ENCODE peak calls at places on chromosomes 2 and 18, in six cellular contexts. K, L, U, S, Z and Q are unnamed samples.

GRCh38 chr2:11677146-11678055 is 7.4 kb upstream of the NTSR2 start:
- DNase-seq in S (no peak), U (no peak), L (no peak), Z (no peak), K (no peak), Q (no peak)

GRCh38 chr18:68797901-68798300 is at the start of gene CCDC102B:
- DNase-seq in K (peak), S (peak), U (no peak), Z (no peak), L (peak), Q (no peak)

GRCh38 chr2:231883468-231883881 is 42.7 kb downstream of the NPPC start:
- DNase-seq in S (peak), Z (no peak), K (no peak), U (peak), L (no peak), Q (no peak)

GRCh38 chr2:195658541-195658890 is 1.5 kb downstream of the SLC39A10 start:
- DNase-seq in Z (no peak), K (peak), S (peak), U (no peak), L (peak), Q (no peak)

GRCh38 chr2:95056461-95057459 is 31.3 kb downstream of the MAL start:
- DNase-seq in L (no peak), U (no peak), Z (no peak), K (peak), S (no peak), Q (peak)

GRCh38 chr2:160227252-160227651 is 27.2 kb upstream of the ITGB6 start:
- DNase-seq in U (no peak), K (peak), S (peak), Z (no peak), L (no peak), Q (no peak)

GRCh38 chr2:169069341-169069740 is at the start of gene DHRS9:
- DNase-seq in L (no peak), U (no peak), K (peak), Z (no peak), S (peak), Q (peak)

GRCh38 chr18:76490701-76491171 is 4.3 kb downstream of the ZNF516 start:
- DNase-seq in S (peak), L (no peak), K (peak), Z (no peak), U (no peak), Q (no peak)

GRCh38 chr18:25457636-25458035 is 105.7 kb upstream of the ZNF521 start:
- DNase-seq in K (peak), U (no peak), S (peak), Z (no peak), L (peak), Q (no peak)

GRCh38 chr18:13235981-13236380 is 17.4 kb downstream of the LDLRAD4 start:
- DNase-seq in S (no peak), L (no peak), U (no peak), Z (no peak), K (no peak), Q (no peak)

GRCh38 chr18:433297-433696 is 67.2 kb downstream of the COLEC12 start:
- DNase-seq in U (no peak), K (peak), S (peak), L (no peak), Z (no peak), Q (no peak)

DNA sequence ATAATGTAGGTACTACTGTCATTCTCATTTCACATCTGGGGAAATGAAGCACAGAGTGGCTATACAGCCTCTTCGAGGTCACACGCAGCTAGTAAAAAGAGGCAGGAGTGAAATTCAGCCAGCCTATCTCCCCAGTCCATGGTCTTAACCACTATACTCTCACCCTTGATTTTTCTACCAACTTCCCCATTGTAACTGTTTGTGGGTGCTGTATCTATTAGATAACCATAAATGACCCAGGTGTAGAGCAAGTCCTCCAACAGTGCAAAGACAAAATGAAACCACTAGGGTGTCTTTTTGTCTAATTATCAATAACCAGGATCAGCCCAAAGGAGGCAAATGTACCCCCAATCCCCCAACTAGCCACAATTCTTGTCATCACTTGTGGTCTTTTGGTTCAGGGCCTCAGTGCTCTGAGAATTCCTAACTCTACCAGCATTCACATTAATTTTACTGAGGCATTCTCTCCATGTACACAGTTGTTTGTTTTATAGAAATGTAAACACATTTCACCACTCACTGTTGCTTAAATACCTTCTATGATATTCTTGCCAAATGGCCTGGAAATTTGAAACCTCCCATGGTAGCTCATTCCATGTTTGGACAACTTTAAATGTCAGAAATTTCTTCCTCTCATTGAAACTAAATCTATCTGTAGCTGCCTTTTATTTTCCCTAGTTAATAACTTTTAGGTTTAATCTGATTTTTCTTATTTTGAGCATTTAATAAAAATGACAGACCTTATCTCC is 58.7 kb downstream of the SLC40A1 start:
- DNase-seq in S (peak), U (no peak), Z (no peak), L (peak), K (peak), Q (no peak)
- TF ChIP-seq CTCF in S (no peak), U (no peak), Z (peak), L (no peak), K (no peak), Q (no peak)

DNA sequence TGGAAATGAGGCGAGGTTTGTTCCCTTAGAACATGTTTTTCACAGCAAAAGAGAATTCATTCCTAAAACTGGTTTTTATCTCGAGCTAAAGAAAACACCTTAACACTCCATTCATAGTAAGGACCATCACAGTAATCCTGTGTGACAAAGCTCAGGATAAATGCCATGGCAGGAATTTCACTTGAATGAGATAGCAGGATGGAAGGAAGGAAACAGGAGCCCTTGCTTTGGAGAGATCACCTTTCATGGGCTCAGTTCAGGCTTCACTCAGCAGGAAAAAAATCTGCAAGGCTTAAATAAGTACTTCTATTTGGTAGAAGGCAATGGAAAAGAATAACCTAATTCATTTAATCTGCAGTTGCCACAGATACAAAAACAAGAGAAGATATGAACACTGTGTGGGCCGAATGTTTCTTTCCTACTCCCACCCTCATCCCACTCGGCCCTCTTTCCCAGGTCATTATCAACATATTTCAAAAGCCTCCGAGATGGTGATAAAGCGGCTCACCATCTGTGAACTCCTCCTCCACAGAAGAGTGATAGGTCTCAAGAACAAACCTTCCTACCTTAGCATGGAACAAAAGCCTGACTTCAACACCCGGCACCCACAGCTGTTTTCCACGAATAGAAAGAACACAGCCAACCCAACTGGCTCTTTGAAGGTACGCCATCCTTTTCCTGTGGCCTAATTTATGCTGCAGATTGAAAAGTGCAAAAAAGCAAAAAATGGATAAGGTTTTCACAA is 28.9 kb downstream of the BCL2 start:
- DNase-seq in Z (no peak), L (no peak), S (no peak), K (no peak), U (no peak), Q (no peak)
- TF ChIP-seq CTCF in Z (no peak), L (no peak), S (no peak), K (no peak), U (no peak), Q (no peak)

GRCh38 chr2:32865399-32866068 is 81.2 kb upstream of the LTBP1 start:
- DNase-seq in Z (no peak), K (peak), S (peak), U (no peak), L (peak), Q (no peak)

GRCh38 chr2:32863803-32864202 is 83.0 kb upstream of the LTBP1 start:
- DNase-seq in L (no peak), S (peak), Z (no peak), K (peak), U (no peak), Q (no peak)

GRCh38 chr2:32864761-32865160 is 82.0 kb upstream of the LTBP1 start:
- DNase-seq in K (peak), S (peak), U (no peak), L (peak), Z (no peak), Q (no peak)

GRCh38 chr2:32863326-32863725 is 83.4 kb upstream of the LTBP1 start:
- DNase-seq in L (no peak), U (no peak), K (no peak), S (no peak), Z (no peak), Q (no peak)

GRCh38 chr2:32864337-32864736 is 82.4 kb upstream of the LTBP1 start:
- DNase-seq in L (no peak), S (peak), Z (no peak), K (peak), U (no peak), Q (no peak)
- TF ChIP-seq CTCF in L (no peak), S (no peak), Z (no peak), K (no peak), U (no peak), Q (no peak)

GRCh38 chr2:167863377-167863776 is 384.0 kb downstream of the STK39 start:
- DNase-seq in Z (no peak), L (no peak), K (no peak), U (no peak), S (no peak), Q (no peak)

GRCh38 chr2:167874812-167875211 is 372.6 kb downstream of the STK39 start:
- DNase-seq in L (no peak), Z (no peak), U (no peak), S (no peak), K (no peak), Q (no peak)

GRCh38 chr2:167869200-167869599 is 378.2 kb downstream of the STK39 start:
- DNase-seq in K (no peak), S (no peak), Z (no peak), U (no peak), L (no peak), Q (no peak)
- TF ChIP-seq CTCF in K (no peak), S (no peak), Z (no peak), U (no peak), L (no peak), Q (no peak)

GRCh38 chr2:23294238-23294637 is 90.7 kb upstream of the KLHL29 start:
- DNase-seq in Z (no peak), L (no peak), K (no peak), S (no peak), U (no peak), Q (no peak)
- TF ChIP-seq CTCF in Z (no peak), L (no peak), K (no peak), S (no peak), U (no peak), Q (no peak)